ENCODE peak calls at places on chromosomes 16 and 17, in six cellular contexts. S, T, L, R, H and Y are unnamed samples.

GRCh38 chr17:68749742-68750562 is 148.8 kb upstream of the FAM20A start:
- DNase-seq in T (no peak), H (no peak), R (no peak), S (no peak), L (no peak), Y (no peak)

GRCh38 chr17:47323382-47324223 is at the start of gene EFCAB13:
- DNase-seq in S (peak), T (peak), R (peak), H (peak), L (peak), Y (peak)

GRCh38 chr17:2450016-2450650 is 49.3 kb upstream of the MNT start:
- DNase-seq in L (no peak), S (no peak), T (no peak), R (no peak), H (no peak), Y (no peak)

GRCh38 chr16:86478779-86479178 is 31.5 kb upstream of the FOXF1 start:
- DNase-seq in L (no peak), H (no peak), R (no peak), T (no peak), S (no peak), Y (no peak)

GRCh38 chr17:61303334-61304096 is 96.1 kb upstream of the TBX2 start:
- DNase-seq in T (no peak), H (no peak), S (no peak), R (peak), L (no peak), Y (no peak)

GRCh38 chr16:84841787-84842300 is 22.1 kb downstream of the CRISPLD2 start:
- DNase-seq in H (no peak), R (no peak), L (no peak), S (peak), T (no peak), Y (peak)

GRCh38 chr16:9713907-9714306 is 468.3 kb downstream of the GRIN2A start:
- DNase-seq in T (no peak), L (no peak), S (no peak), H (no peak), R (no peak), Y (no peak)

GRCh38 chr17:83181991-83182619 is 102.7 kb downstream of the METRNL start:
- DNase-seq in S (no peak), T (no peak), H (no peak), L (no peak), R (no peak), Y (no peak)

GRCh38 chr16:82995927-82996441 is 369.2 kb downstream of the CDH13 start:
- DNase-seq in L (peak), R (peak), S (peak), H (no peak), T (no peak), Y (peak)

GRCh38 chr16:82993415-82993814 is 366.6 kb downstream of the CDH13 start:
- DNase-seq in R (no peak), S (no peak), T (no peak), L (no peak), H (no peak), Y (no peak)

GRCh38 chr16:82996814-82997213 is 370.0 kb downstream of the CDH13 start:
- DNase-seq in R (no peak), T (no peak), L (no peak), H (no peak), S (no peak), Y (no peak)

GRCh38 chr16:82993874-82994375 is 367.2 kb downstream of the CDH13 start:
- DNase-seq in H (no peak), R (no peak), S (no peak), L (no peak), T (no peak), Y (no peak)

DNA sequence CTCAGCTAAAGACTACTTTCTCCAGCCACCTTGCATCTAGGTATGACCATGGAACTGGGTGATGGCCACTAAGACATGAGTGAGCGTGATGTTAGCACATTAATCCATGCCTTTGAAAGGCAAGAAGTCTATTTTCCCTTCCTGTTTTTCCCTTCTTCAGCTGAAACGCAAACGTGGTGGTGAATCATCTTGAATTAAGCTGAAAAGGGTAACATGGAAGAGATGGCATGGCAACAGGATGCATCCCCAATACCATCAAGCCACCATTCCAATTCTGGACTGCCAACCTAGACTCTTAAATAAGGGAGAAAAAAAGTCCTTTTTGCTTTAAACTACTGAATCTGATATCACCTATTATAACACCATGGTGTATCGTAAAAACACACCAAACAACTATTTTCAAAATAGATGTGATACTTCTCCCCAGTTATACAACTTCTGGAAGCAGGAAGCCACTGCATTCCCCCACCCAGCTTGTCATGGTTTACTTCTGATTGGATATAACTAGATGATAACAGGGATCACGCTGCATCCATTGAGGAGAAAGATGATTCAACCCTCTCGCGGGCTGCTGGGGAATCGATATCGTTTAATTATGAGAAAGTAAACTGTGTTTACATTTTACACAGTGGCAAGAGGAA is 368.6 kb downstream of the CDH13 start:
- DNase-seq in L (no peak), R (no peak), H (no peak), S (peak), T (no peak), Y (no peak)
- H3K4me3 ChIP-seq in L (peak), R (no peak), H (no peak), S (peak), T (no peak), Y (no peak)

GRCh38 chr17:40076101-40076498 is 13.3 kb downstream of the THRA start:
- DNase-seq in H (no peak), L (no peak), R (no peak), T (no peak), S (no peak), Y (no peak)
- H3K27ac ChIP-seq in H (peak), L (no peak), R (peak), T (no peak), S (peak), Y (peak)

GRCh38 chr17:3890082-3890892 is 2.6 kb downstream of the CAMKK1 start:
- DNase-seq in H (peak), L (peak), R (peak), S (peak), T (peak), Y (peak)

GRCh38 chr17:3889613-3890012 is 3.2 kb downstream of the CAMKK1 start:
- DNase-seq in R (no peak), H (no peak), S (no peak), T (no peak), L (no peak), Y (no peak)

GRCh38 chr17:3887394-3887793 is 5.5 kb downstream of the CAMKK1 start:
- DNase-seq in R (no peak), L (no peak), H (no peak), T (no peak), S (no peak), Y (no peak)

GRCh38 chr17:3887811-3888210 is 5.0 kb downstream of the CAMKK1 start:
- DNase-seq in T (no peak), S (no peak), H (no peak), L (no peak), R (no peak), Y (no peak)

GRCh38 chr17:3888343-3889171 is 4.3 kb downstream of the CAMKK1 start:
- DNase-seq in H (peak), R (peak), S (peak), L (peak), T (peak), Y (peak)
- H3K4me3 ChIP-seq in H (no peak), R (no peak), S (no peak), L (no peak), T (no peak), Y (no peak)

DNA sequence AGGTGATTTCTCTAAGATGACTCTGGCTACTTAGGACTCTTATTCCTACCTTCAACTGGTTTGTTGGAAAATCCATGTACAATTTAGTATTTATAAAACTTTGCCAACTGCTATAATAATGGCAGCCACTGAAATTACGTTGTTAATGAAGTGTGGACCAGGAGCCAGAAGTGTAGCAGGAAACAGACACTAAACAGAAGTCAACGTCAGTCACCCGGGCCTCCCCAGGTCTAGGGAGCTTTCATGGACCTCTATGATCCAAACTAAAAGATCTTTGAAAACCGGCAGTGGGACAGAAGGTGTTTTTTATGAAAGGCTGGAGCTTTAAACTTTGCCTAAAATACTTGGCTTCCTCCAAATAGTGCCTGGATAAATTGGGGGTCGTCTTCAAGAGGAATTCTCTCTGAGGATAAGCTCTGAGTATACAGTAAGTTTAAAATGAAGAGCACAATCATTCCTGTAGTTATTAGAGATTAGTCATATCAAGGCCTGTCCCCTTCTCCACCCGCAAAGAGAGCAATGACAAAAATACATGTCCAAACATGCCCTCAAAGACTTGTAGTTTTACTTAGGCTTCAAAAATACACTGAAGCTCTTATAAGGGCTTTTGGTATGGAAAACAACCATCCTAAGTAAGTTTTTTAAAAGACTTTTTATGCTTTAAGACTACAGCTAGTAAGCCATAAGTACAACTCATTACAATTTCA is 34.6 kb downstream of the DCUN1D3 start:
- DNase-seq in R (no peak), S (no peak), L (peak), H (no peak), T (no peak), Y (no peak)
- H3K27ac ChIP-seq in R (peak), S (peak), L (peak), H (peak), T (no peak), Y (peak)

DNA sequence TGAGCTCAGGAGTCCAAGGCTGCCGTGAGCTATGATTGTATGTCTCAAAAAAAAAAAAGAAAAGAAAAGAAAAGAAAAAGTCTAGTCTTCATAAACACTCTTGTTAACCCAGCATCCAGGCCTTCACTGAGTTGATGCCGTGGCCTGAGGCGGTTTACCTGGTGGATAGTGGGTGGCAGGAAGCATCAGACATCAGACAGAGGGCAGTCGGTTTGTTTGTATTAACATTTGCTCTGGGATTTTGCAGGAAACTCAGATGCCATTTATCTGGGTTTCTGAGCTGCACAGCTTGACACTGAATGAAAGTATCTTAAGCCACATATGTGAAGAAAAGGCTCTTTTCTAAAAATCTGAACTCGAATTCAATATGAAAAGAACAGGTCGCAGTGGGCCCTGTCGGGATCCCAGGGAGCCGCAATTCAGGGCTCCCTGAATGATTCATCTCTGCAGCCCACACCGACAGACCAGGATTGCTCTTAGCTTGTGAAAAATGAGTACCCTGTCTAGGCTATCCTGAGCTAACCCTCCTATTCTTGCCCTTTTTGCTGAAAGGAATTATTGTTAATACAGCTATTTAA is 1.1 kb upstream of the DBNDD1 start:
- DNase-seq in R (no peak), S (no peak), H (no peak), T (no peak), L (peak), Y (no peak)
- H3K4me3 ChIP-seq in R (no peak), S (peak), H (peak), T (peak), L (peak), Y (no peak)

DNA sequence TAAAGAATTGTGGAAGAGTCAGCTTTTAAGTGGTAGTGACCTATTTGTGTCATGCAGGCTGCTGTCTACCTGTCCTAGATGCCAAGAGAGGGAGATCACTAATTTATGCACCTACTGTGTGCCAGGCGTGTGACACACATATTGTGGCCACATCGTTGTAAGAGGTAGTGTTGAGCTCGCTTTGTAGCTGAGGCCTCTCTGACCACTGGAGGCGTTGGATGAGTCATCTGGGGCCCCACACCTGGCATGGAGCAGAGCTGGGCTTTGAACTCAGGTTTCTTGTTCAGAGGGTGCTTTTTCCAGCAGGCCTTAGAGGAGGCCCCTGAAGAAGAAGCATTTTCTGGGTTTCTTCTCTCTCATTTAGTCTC is 52.3 kb upstream of the LGALS9 start:
- DNase-seq in S (no peak), T (no peak), L (peak), R (peak), H (no peak), Y (no peak)
- H3K27ac ChIP-seq in S (no peak), T (no peak), L (peak), R (peak), H (no peak), Y (no peak)

GRCh38 chr17:49577651-49577935 is 1.9 kb downstream of the NXPH3 start:
- DNase-seq in T (no peak), L (no peak), R (no peak), S (no peak), H (no peak), Y (no peak)

GRCh38 chr17:49578963-49579500 is 3.4 kb downstream of the NXPH3 start:
- DNase-seq in T (no peak), S (no peak), H (no peak), L (no peak), R (no peak), Y (no peak)

GRCh38 chr17:49579522-49579921 is 3.9 kb downstream of the NXPH3 start:
- DNase-seq in L (no peak), T (no peak), H (no peak), R (no peak), S (no peak), Y (no peak)

GRCh38 chr17:49576906-49577650 is 1.4 kb downstream of the NXPH3 start:
- DNase-seq in T (no peak), H (no peak), R (no peak), L (no peak), S (no peak), Y (no peak)

DNA sequence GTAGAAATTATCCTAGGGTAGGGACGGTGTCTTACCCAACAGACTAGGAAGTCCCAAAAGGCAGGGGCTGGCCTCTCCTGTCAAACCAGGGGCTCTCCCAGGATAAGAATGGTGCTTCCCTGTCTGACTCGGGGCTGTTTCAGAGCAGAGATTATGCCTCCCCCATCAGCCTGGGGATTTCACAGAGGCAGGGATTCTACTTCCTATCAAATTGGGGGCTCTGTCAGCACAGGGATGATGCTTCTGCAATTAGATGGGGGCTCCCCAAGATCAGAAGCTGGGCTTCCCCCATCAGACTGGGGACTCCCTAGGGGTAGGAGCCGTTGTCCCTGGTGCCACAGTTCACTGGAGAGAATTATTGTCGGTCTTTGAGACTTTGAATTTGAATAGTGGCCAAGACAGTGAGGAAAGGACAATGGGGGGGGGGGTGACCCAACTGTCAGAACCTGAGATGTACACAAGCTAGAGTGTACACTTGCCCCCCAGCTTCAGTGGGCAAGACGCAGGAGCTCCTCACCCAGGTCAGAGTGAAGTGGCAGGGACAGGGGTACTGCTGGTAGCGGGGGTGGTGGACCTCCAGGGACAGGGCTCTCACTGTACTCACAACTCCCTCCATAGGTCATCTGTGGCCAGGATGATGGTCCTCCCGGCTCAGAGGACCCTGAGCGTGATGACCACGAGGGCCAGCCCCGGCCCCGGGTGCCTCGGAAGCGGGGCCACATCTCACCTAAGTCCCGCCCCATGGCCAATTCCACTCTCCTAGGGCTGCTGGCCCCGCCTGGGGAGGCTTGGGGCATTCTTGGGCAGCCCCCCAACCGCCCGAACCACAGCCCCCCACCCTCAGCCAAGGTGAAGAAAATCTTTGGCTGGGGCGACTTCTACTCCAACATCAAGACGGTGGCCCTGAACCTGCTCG is 2.6 kb downstream of the NXPH3 start:
- DNase-seq in R (no peak), L (no peak), T (no peak), S (no peak), H (no peak), Y (no peak)
- H3K4me3 ChIP-seq in R (no peak), L (no peak), T (no peak), S (no peak), H (peak), Y (no peak)

DNA sequence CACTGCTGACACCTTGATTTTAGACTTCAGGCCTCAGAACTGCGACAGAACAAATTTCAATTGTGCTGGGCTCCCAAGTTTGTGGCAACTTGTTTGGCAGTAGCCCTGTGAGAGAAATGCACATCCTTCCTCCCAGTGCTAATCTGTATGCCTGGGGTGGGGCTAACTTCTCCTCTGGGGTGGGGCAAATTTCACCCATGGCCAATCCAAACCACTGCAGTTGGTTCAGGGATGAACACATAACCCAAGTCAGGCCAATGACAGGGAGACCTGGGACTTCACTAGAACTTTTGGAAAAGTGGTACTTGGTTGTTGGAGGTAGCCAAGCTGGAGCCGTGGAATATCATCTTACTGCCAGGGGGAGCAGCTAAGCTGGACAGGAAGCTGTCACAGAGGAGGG is 56.3 kb downstream of the ABCC6 start:
- DNase-seq in R (no peak), H (no peak), S (no peak), T (no peak), L (no peak), Y (no peak)
- H3K27ac ChIP-seq in R (no peak), H (no peak), S (no peak), T (no peak), L (no peak), Y (no peak)